ENCODE peak calls at places on chromosomes 3 and 15, in eight cellular contexts. O is SK-N-MC, Y is thoracic aorta, A is Peyer's patch, K is ovary, T is fibroblast of lung, W is tibial nerve, N is GM23248. Q is an unnamed sample.

GRCh38 chr3:67437090-67437489 is 217.3 kb downstream of the SUCLG2 start:
- DNase-seq in A (no peak), N (peak; percentile 16), T (peak; percentile 54), Y (no peak), W (no peak), K (no peak), O (no peak), Q (no peak)

GRCh38 chr15:85860394-85861161 is 65.9 kb upstream of the KLHL25 start:
- DNase-seq in T (no peak), K (no peak), A (no peak), W (no peak), Y (no peak), N (no peak), O (no peak), Q (no peak)

GRCh38 chr3:161171113-161171512 is 50.0 kb upstream of the NMD3 start:
- DNase-seq in W (peak; percentile 14), K (peak; percentile 48), T (peak; percentile 94), O (no peak), N (peak; percentile 92), A (no peak), Y (no peak), Q (no peak)

GRCh38 chr3:157089455-157090221 is 70.3 kb downstream of the CCNL1 start:
- DNase-seq in T (no peak), Y (no peak), W (no peak), N (no peak), K (peak; percentile 33), A (peak; percentile 78), O (no peak), Q (peak; percentile 60)

GRCh38 chr3:81645248-81645647 is 116.2 kb downstream of the GBE1 start:
- DNase-seq in O (no peak), K (no peak), Y (no peak), N (no peak), T (no peak), A (no peak), W (no peak), Q (no peak)

GRCh38 chr3:40846466-40846865 is 321.7 kb downstream of the ZNF621 start:
- DNase-seq in T (no peak), A (no peak), O (no peak), W (no peak), Y (no peak), N (no peak), K (no peak), Q (no peak)

GRCh38 chr15:70339551-70340517 is 242.1 kb upstream of the TLE3 start:
- DNase-seq in A (peak; percentile 44), W (no peak), Y (no peak), N (peak; percentile 62), K (no peak), O (no peak), T (peak; percentile 67), Q (peak; percentile 94)

GRCh38 chr3:187274977-187275338 is 16.6 kb downstream of the MASP1 start:
- DNase-seq in K (no peak), Y (no peak), T (no peak), N (no peak), A (no peak), O (no peak), W (no peak), Q (peak; percentile 30)

GRCh38 chr3:148066787-148067186 is 630.9 kb upstream of the AGTR1 start:
- DNase-seq in O (no peak), W (no peak), A (no peak), N (no peak), Y (no peak), T (no peak), K (no peak), Q (no peak)

GRCh38 chr3:177813322-177813721 is 616.0 kb upstream of the TBL1XR1 start:
- DNase-seq in T (peak; percentile 72), K (no peak), W (peak; percentile 44), A (no peak), N (no peak), O (no peak), Y (no peak), Q (no peak)

GRCh38 chr3:124600765-124601164 is 129.5 kb upstream of the UMPS start:
- DNase-seq in A (peak; percentile 50), T (peak; percentile 51), Y (no peak), N (no peak), W (no peak), K (no peak), O (no peak), Q (no peak)

DNA sequence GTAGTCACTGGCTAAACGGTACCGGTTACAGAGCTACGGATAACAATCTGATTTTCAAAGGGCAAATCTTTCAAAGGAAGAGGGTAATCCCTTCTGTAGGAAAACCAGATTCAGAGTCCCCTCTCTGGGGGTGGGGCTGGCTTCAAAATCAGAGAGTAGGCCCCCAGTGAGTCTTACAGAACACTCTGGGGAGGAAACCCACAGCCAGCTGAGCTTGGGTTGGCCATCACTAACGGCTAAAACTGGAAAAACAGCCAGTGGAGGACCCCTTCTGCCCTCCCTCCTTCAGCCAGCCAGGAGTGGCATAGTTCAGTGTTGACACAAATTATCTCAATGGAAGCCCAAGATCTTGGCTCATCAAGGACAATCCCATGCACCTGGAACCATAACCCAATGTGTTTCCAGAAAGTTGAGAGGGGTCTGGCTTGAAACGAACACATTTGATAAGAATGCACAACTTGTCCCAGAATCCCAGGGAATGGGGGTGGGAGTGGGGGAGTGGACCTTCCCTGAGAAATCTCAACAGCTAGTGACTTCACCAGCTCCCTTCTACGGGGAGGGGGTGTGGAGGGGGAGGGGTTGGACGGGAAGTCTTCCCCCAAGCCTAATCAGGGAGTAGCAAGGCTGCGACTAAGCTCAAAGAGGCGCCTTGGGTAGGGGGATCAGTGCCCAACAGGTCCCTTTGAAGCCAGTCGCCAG is 1.0 kb downstream of the RASL12 start:
- DNase-seq in W (no peak), O (no peak), N (no peak), T (no peak), K (peak; percentile 77), A (no peak), Y (no peak), Q (no peak)
- H3K4me3 ChIP-seq in W (peak overlapping the region; percentile 81), O (no peak overlapping the region), N (no peak overlapping the region), T (peak overlapping the region; percentile 56), K (peak overlapping the region; percentile 59), A (peak overlapping the region; percentile 39), Y (peak overlapping the region; percentile 89), Q (no peak overlapping the region)

GRCh38 chr15:25233766-25234350 is 205.0 kb downstream of the UBE3A start:
- DNase-seq in T (no peak), K (no peak), Y (no peak), A (no peak), W (no peak), N (no peak), O (no peak), Q (no peak)
- H3K9me3 ChIP-seq in T (no peaks in the 10 kb centered on the region), K (no peaks in the 10 kb centered on the region), Y (no peaks in the 10 kb centered on the region), A (no peaks in the 10 kb centered on the region), W (peaks cover 2% of the 10 kb centered on the region), N (no peaks in the 10 kb centered on the region), O (no peaks in the 10 kb centered on the region), Q (peaks cover 5% of the 10 kb centered on the region)

DNA sequence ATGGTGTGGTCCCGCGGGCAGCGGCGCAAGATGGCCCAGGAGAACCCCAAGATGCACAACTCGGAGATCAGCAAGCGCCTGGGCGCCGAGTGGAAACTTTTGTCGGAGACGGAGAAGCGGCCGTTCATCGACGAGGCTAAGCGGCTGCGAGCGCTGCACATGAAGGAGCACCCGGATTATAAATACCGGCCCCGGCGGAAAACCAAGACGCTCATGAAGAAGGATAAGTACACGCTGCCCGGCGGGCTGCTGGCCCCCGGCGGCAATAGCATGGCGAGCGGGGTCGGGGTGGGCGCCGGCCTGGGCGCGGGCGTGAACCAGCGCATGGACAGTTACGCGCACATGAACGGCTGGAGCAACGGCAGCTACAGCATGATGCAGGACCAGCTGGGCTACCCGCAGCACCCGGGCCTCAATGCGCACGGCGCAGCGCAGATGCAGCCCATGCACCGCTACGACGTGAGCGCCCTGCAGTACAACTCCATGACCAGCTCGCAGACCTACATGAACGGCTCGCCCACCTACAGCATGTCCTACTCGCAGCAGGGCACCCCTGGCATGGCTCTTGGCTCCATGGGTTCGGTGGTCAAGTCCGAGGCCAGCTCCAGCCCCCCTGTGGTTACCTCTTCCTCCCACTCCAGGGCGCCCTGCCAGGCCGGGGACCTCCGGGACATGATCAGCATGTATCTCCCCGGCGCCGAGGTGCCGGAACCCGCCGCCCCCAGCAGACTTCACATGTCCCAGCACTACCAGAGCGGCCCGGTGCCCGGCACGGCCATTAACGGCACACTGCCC is 977 bp downstream of the SOX2 start:
- DNase-seq in K (no peak), Y (no peak), O (no peak), T (peak; percentile 76), A (no peak), W (peak; percentile 17), N (peak; percentile 20), Q (peak; percentile 48)
- H3K27ac ChIP-seq in K (no peak overlapping the region), Y (no peak overlapping the region), O (peak overlapping the region; percentile 80), T (no peak overlapping the region), A (no peak overlapping the region), W (peak overlapping the region; percentile 72), N (no peak overlapping the region), Q (no peak overlapping the region)

GRCh38 chr15:56734013-56734625 is 810 bp upstream of the ZNF280D start:
- DNase-seq in O (no peak), N (no peak), T (no peak), Y (no peak), W (no peak), K (peak; percentile 22), A (no peak), Q (no peak)
- H3K4me3 ChIP-seq in O (no peak overlapping the region), N (peak overlapping the region; percentile 84), T (peak overlapping the region; percentile 36), Y (peak overlapping the region; percentile 75), W (peak overlapping the region; percentile 93), K (peak overlapping the region; percentile 86), A (peak overlapping the region; percentile 76), Q (no peak overlapping the region)

DNA sequence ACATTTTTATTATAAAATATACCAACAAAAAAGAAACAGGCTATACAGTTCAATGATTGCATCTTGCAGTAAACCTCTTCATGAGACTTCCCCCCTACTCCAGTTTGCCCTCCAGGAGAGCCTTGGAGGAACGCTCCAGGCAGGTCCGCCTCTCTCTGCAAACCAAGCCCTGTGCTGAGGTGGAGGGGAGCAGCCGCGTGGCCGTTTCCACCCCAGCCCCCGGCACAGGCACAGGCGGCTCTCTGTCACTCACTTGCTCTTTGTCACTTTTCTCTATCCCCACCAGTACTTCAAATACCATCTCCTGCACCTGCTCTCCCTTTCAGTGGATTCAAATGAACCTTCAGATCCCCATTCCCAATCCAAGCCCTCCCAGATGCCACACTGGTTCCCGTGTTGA is 479.9 kb downstream of the OCA2 start:
- DNase-seq in Y (no peak), T (no peak), N (no peak), O (no peak), K (no peak), W (no peak), A (no peak), Q (no peak)
- H3K9me3 ChIP-seq in Y (no peaks in the 10 kb centered on the region), T (no peaks in the 10 kb centered on the region), N (no peaks in the 10 kb centered on the region), O (no peaks in the 10 kb centered on the region), K (no peaks in the 10 kb centered on the region), W (no peaks in the 10 kb centered on the region), A (no peaks in the 10 kb centered on the region), Q (no peaks in the 10 kb centered on the region)